ENCODE peak calls at places on chromosomes 16 and 17, in five cellular contexts. C, V, U, N and L are unnamed samples.

GRCh38 chr16:46757339-46758050 is 9.4 kb upstream of the MYLK3 start:
- DNase-seq in U (no peak), N (no peak), V (peak; percentile 4), C (no peak), L (peak; percentile 48)

GRCh38 chr17:1783271-1783670 is 21.4 kb downstream of the SERPINF1 start:
- DNase-seq in N (peak; percentile 41), C (no peak), V (no peak), U (no peak), L (no peak)

GRCh38 chr16:4315185-4316102 is at the start of gene GLIS2:
- DNase-seq in U (peak; percentile 75), V (peak; percentile 57), C (peak; percentile 80), N (peak; percentile 85), L (peak; percentile 77)

GRCh38 chr17:65062168-65062915 is 5.8 kb upstream of the GNA13 start:
- DNase-seq in U (no peak), V (peak; percentile 57), C (peak; percentile 28), N (no peak), L (no peak)

GRCh38 chr16:2825899-2826298 is 4.2 kb upstream of the ZG16B start:
- DNase-seq in V (no peak), U (no peak), C (no peak), N (no peak), L (no peak)

GRCh38 chr17:10226930-10227695 is 28.7 kb upstream of the GAS7 start:
- DNase-seq in U (peak; percentile 43), V (peak; percentile 31), C (no peak), N (peak; percentile 8), L (peak; percentile 54)

GRCh38 chr17:44931376-44931775 is 16.1 kb upstream of the GFAP start:
- DNase-seq in C (no peak), N (no peak), V (no peak), U (no peak), L (no peak)

GRCh38 chr17:44192750-44193149 is 6.0 kb downstream of the TMUB2 start:
- DNase-seq in U (no peak), C (no peak), V (no peak), N (no peak), L (no peak)

GRCh38 chr16:1655909-1656807 is 21.9 kb upstream of the JPT2 start:
- DNase-seq in U (no peak), C (no peak), N (no peak), V (no peak), L (no peak)

GRCh38 chr17:17680477-17681186 is 626 bp upstream of the RAI1 start:
- DNase-seq in C (no peak), V (no peak), U (no peak), N (no peak), L (no peak)

GRCh38 chr17:50863221-50863843 is 2.8 kb downstream of the TOB1 start:
- DNase-seq in U (peak; percentile 57), V (peak; percentile 67), C (peak; percentile 62), N (peak; percentile 61), L (peak; percentile 81)

GRCh38 chr16:10597184-10597583 is 16.8 kb upstream of the EMP2 start:
- DNase-seq in U (no peak), V (no peak), C (no peak), N (no peak), L (no peak)

GRCh38 chr16:70665113-70665694 is 18.8 kb downstream of the IL34 start:
- DNase-seq in N (no peak), V (no peak), U (no peak), C (no peak), L (no peak)

GRCh38 chr17:82061047-82061925 is 4.3 kb downstream of the DUS1L start:
- DNase-seq in V (no peak), N (no peak), C (no peak), U (no peak), L (no peak)

GRCh38 chr17:50963139-50963538 is 97.0 kb upstream of the TOB1 start:
- DNase-seq in V (no peak), C (no peak), U (no peak), N (no peak), L (no peak)

GRCh38 chr16:76487411-76488064 is 210.3 kb downstream of the CNTNAP4 start:
- DNase-seq in N (no peak), C (no peak), V (no peak), U (no peak), L (peak; percentile 11)

GRCh38 chr16:66786551-66786950 is 14.8 kb downstream of the TERB1 start:
- DNase-seq in C (no peak), U (no peak), N (no peak), V (no peak), L (no peak)

GRCh38 chr17:43517615-43518386 is 28.3 kb downstream of the ETV4 start:
- DNase-seq in V (peak; percentile 64), C (no peak), N (no peak), U (no peak), L (no peak)

GRCh38 chr17:16853661-16854320 is 118.1 kb downstream of the TNFRSF13B start:
- DNase-seq in V (no peak), C (no peak), N (no peak), U (no peak), L (no peak)

GRCh38 chr16:31085371-31085770 is 3.4 kb downstream of the PRSS53 start:
- DNase-seq in C (no peak), N (no peak), V (no peak), U (no peak), L (no peak)

DNA sequence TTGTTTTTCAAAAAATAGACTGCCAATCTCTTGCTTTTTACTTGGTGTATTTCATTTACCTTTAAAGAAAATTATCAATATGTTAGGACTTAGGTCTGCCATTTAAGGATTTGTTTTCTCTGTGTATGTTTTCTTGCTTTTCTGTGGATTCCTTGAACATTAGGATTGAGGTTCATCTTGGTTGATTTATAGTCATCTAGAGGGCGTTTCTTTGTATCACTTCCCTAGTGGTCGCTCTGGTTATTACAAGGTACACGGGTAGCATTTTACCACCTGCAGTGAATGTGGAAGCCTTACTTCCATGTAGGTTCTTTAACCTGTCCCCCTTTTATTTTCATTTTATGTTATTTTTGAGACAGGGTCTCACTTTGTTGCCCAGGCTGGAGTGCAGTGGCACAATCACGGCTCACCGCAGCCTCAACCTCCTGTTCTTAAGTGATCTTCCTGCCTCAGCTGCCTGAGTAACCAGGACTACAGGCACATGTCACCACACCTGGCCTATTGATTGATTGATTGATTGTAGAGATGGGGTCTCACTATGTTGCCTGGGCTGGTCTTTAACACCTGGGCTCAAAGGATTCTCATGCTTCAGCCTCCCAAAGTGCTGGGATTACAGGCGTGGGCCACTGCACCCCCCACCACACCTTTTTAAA is 35.2 kb upstream of the CBX4 start:
- DNase-seq in U (no peak), C (peak; percentile 38), N (no peak), V (peak; percentile 75), L (peak; percentile 55)
- TF ChIP-seq CTCF in U (no peak), C (peak; percentile 58), N (peak; percentile 46), V (peak; percentile 81), L (peak; percentile 20)

GRCh38 chr16:87380403-87380802 is 3.2 kb downstream of the FBXO31 start:
- DNase-seq in V (no peak), U (no peak), C (no peak), N (no peak), L (no peak)
- TF ChIP-seq CTCF in V (no peak), U (no peak), C (no peak), N (no peak), L (no peak)

DNA sequence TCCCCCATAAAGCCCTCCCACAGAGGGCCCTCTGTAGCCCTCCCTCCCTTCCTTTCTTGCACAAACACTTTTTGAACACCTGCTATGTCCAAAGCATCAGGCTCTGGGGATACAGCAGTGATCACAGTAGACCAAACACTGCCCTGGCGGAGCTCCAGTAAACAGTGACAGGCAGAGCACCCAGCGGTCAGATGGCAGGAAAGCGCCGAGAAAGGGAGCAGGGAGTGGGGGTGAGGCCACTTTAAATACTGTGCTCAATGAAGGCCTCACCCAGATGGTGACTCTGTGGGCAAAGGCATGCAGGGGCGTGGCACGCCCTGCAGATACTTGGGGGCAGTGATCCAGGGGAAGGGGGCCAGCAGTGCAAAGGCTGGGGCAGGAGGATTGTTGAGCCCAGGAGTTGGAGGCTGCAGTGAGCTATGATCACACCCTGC is 7.6 kb downstream of the PRR29 start:
- DNase-seq in N (peak; percentile 76), C (peak; percentile 48), V (peak; percentile 92), U (no peak), L (peak; percentile 53)
- TF ChIP-seq CTCF in N (no peak), C (no peak), V (no peak), U (no peak), L (no peak)

GRCh38 chr17:28747046-28747691 is 3.4 kb downstream of the TRAF4 start:
- DNase-seq in N (peak; percentile 91), C (peak; percentile 93), V (peak; percentile 81), U (peak; percentile 91), L (peak; percentile 85)

GRCh38 chr17:28749516-28750177 is 5.8 kb downstream of the TRAF4 start:
- DNase-seq in U (no peak), N (no peak), V (no peak), C (no peak), L (no peak)

GRCh38 chr17:28746611-28747045 is 2.8 kb downstream of the TRAF4 start:
- DNase-seq in U (peak; percentile 82), C (peak; percentile 92), V (peak; percentile 74), N (peak; percentile 88), L (peak; percentile 92)

GRCh38 chr17:28748852-28749515 is 5.2 kb downstream of the TRAF4 start:
- DNase-seq in U (no peak), V (no peak), N (no peak), C (peak; percentile 52), L (no peak)

GRCh38 chr17:28747801-28748750 is 4.3 kb downstream of the TRAF4 start:
- DNase-seq in V (no peak), C (peak; percentile 22), U (no peak), N (no peak), L (no peak)
- TF ChIP-seq CTCF in V (no peak), C (no peak), U (no peak), N (no peak), L (no peak)

GRCh38 chr17:72030067-72030899 is 90.5 kb upstream of the SOX9 start:
- DNase-seq in C (peak; percentile 38), V (peak; percentile 63), N (peak; percentile 36), U (peak; percentile 46), L (peak; percentile 46)

GRCh38 chr17:72022328-72022727 is 98.5 kb upstream of the SOX9 start:
- DNase-seq in U (no peak), N (peak; percentile 54), C (no peak), V (no peak), L (no peak)

GRCh38 chr17:72024457-72024856 is 96.4 kb upstream of the SOX9 start:
- DNase-seq in C (no peak), U (no peak), N (no peak), V (no peak), L (no peak)

GRCh38 chr17:72021417-72022041 is 99.3 kb upstream of the SOX9 start:
- DNase-seq in N (no peak), C (no peak), V (no peak), U (no peak), L (no peak)

DNA sequence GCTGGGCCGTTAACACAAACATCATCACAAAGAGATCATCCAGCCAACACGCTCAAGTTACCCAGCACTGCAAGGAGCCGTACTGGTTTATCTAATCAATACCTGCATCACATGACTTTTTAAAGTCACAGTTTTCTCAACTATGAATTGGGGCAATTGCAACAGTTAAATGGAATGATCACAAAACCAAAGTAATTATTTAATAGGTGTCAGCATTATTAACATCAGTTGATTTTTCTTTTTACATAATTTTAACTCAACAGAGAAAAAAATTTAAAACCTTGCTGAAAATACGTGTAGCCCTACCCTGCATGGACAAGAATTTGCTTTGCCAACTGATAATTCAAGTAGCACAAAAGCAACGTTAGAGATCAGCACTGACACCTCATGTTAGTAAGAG is 95.7 kb upstream of the SOX9 start:
- DNase-seq in V (no peak), N (no peak), C (no peak), U (no peak), L (no peak)
- TF ChIP-seq CTCF in V (no peak), N (no peak), C (no peak), U (no peak), L (no peak)